ENCODE peak calls at places on chromosomes 11 and 22, in seven cellular contexts. One of them, this sample, is unnamed.
A peak's percentile ranks its signal among the peaks of the same experiment; 100 is the strongest.

GRCh38 chr11:44629732-44630345 is 64.4 kb downstream of the CD82 start:
- DNase-seq in neuronal stem cell: no peak
- DNase-seq in fibroblast of lung: no peak
- DNase-seq in naive thymus-derived CD4-positive, alpha-beta T cell: no peak
- DNase-seq in uterus: no peak
- DNase-seq in transverse colon: no peak
- DNase-seq in IMR-90: no peak
- DNase-seq in this sample: no peak

GRCh38 chr11:69655479-69656394 is 14.8 kb downstream of the CCND1 start:
- DNase-seq in neuronal stem cell: no peak
- DNase-seq in fibroblast of lung: no peak
- DNase-seq in naive thymus-derived CD4-positive, alpha-beta T cell: no peak
- DNase-seq in uterus: no peak
- DNase-seq in transverse colon: no peak
- DNase-seq in IMR-90: peak; percentile 36
- DNase-seq in this sample: no peak

GRCh38 chr11:62747475-62748160 is 6.3 kb downstream of the ZBTB3 start:
- DNase-seq in neuronal stem cell: no peak
- DNase-seq in fibroblast of lung: no peak
- DNase-seq in naive thymus-derived CD4-positive, alpha-beta T cell: no peak
- DNase-seq in uterus: no peak
- DNase-seq in transverse colon: no peak
- DNase-seq in IMR-90: no peak
- DNase-seq in this sample: no peak

GRCh38 chr22:26763633-26764295 is 106.4 kb downstream of the MIAT start:
- DNase-seq in neuronal stem cell: no peak
- DNase-seq in fibroblast of lung: peak; percentile 59
- DNase-seq in naive thymus-derived CD4-positive, alpha-beta T cell: no peak
- DNase-seq in uterus: peak; percentile 23
- DNase-seq in transverse colon: no peak
- DNase-seq in IMR-90: peak; percentile 45
- DNase-seq in this sample: no peak

GRCh38 chr11:121132211-121132976 is 31.4 kb downstream of the TECTA start:
- DNase-seq in neuronal stem cell: no peak
- DNase-seq in fibroblast of lung: peak; percentile 17
- DNase-seq in naive thymus-derived CD4-positive, alpha-beta T cell: no peak
- DNase-seq in uterus: no peak
- DNase-seq in transverse colon: no peak
- DNase-seq in IMR-90: no peak
- DNase-seq in this sample: no peak

GRCh38 chr11:24588075-24588474 is 91.2 kb downstream of the LUZP2 start:
- DNase-seq in neuronal stem cell: no peak
- DNase-seq in fibroblast of lung: peak; percentile 76
- DNase-seq in naive thymus-derived CD4-positive, alpha-beta T cell: no peak
- DNase-seq in uterus: no peak
- DNase-seq in transverse colon: no peak
- DNase-seq in IMR-90: peak; percentile 79
- DNase-seq in this sample: no peak

GRCh38 chr22:20131856-20132685 is 467 bp downstream of the ZDHHC8 start:
- DNase-seq in neuronal stem cell: no peak
- DNase-seq in fibroblast of lung: no peak
- DNase-seq in naive thymus-derived CD4-positive, alpha-beta T cell: peak; percentile 44
- DNase-seq in uterus: peak; percentile 34
- DNase-seq in transverse colon: peak; percentile 31
- DNase-seq in IMR-90: no peak
- DNase-seq in this sample: no peak

GRCh38 chr11:15202626-15203025 is 87.9 kb downstream of the INSC start:
- DNase-seq in neuronal stem cell: no peak
- DNase-seq in fibroblast of lung: no peak
- DNase-seq in naive thymus-derived CD4-positive, alpha-beta T cell: no peak
- DNase-seq in uterus: no peak
- DNase-seq in transverse colon: no peak
- DNase-seq in IMR-90: no peak
- DNase-seq in this sample: no peak

GRCh38 chr11:67277231-67277961 is 11.1 kb downstream of the GRK2 start:
- DNase-seq in neuronal stem cell: no peak
- DNase-seq in fibroblast of lung: peak; percentile 58
- DNase-seq in naive thymus-derived CD4-positive, alpha-beta T cell: peak; percentile 83
- DNase-seq in uterus: peak; percentile 80
- DNase-seq in transverse colon: peak; percentile 94
- DNase-seq in IMR-90: peak; percentile 64
- DNase-seq in this sample: peak; percentile 79

GRCh38 chr11:61131998-61132555 is 29.1 kb downstream of the VPS37C start:
- DNase-seq in neuronal stem cell: no peak
- DNase-seq in fibroblast of lung: no peak
- DNase-seq in naive thymus-derived CD4-positive, alpha-beta T cell: no peak
- DNase-seq in uterus: no peak
- DNase-seq in transverse colon: no peak
- DNase-seq in IMR-90: no peak
- DNase-seq in this sample: no peak

GRCh38 chr11:62921573-62922188 is 518 bp upstream of the CHRM1 start:
- DNase-seq in neuronal stem cell: no peak
- DNase-seq in fibroblast of lung: no peak
- DNase-seq in naive thymus-derived CD4-positive, alpha-beta T cell: no peak
- DNase-seq in uterus: no peak
- DNase-seq in transverse colon: peak; percentile 35
- DNase-seq in IMR-90: peak; percentile 17
- DNase-seq in this sample: peak; percentile 15

GRCh38 chr22:42084874-42085273 is 5.4 kb downstream of the SMDT1 start:
- DNase-seq in neuronal stem cell: no peak
- DNase-seq in fibroblast of lung: no peak
- DNase-seq in naive thymus-derived CD4-positive, alpha-beta T cell: no peak
- DNase-seq in uterus: no peak
- DNase-seq in transverse colon: no peak
- DNase-seq in IMR-90: no peak
- DNase-seq in this sample: no peak

GRCh38 chr11:110763249-110764011 is 51.2 kb upstream of the ARHGAP20 start:
- DNase-seq in neuronal stem cell: no peak
- DNase-seq in fibroblast of lung: peak; percentile 78
- DNase-seq in naive thymus-derived CD4-positive, alpha-beta T cell: no peak
- DNase-seq in uterus: peak; percentile 22
- DNase-seq in transverse colon: peak; percentile 52
- DNase-seq in IMR-90: peak; percentile 80
- DNase-seq in this sample: no peak

GRCh38 chr11:124867700-124868099 is 2.5 kb downstream of the ROBO3 start:
- DNase-seq in neuronal stem cell: no peak
- DNase-seq in fibroblast of lung: peak; percentile 24
- DNase-seq in naive thymus-derived CD4-positive, alpha-beta T cell: no peak
- DNase-seq in uterus: no peak
- DNase-seq in transverse colon: no peak
- DNase-seq in IMR-90: peak; percentile 32
- DNase-seq in this sample: peak; percentile 36

GRCh38 chr11:80083561-80083960 is 642.7 kb upstream of the TENM4 start:
- DNase-seq in neuronal stem cell: no peak
- DNase-seq in fibroblast of lung: peak; percentile 8
- DNase-seq in naive thymus-derived CD4-positive, alpha-beta T cell: no peak
- DNase-seq in uterus: no peak
- DNase-seq in transverse colon: peak; percentile 7
- DNase-seq in IMR-90: no peak
- DNase-seq in this sample: peak; percentile 31

GRCh38 chr22:36865346-36865745 is 4.5 kb downstream of the NCF4 start:
- DNase-seq in neuronal stem cell: no peak
- DNase-seq in fibroblast of lung: peak; percentile 10
- DNase-seq in naive thymus-derived CD4-positive, alpha-beta T cell: no peak
- DNase-seq in uterus: no peak
- DNase-seq in transverse colon: no peak
- DNase-seq in IMR-90: no peak
- DNase-seq in this sample: no peak

GRCh38 chr11:3123761-3124733 is 41.1 kb downstream of the OSBPL5 start:
- DNase-seq in neuronal stem cell: no peak
- DNase-seq in fibroblast of lung: peak; percentile 95
- DNase-seq in naive thymus-derived CD4-positive, alpha-beta T cell: no peak
- DNase-seq in uterus: peak; percentile 93
- DNase-seq in transverse colon: peak; percentile 81
- DNase-seq in IMR-90: peak; percentile 97
- DNase-seq in this sample: peak; percentile 9

GRCh38 chr11:68847395-68847794 is 5.7 kb upstream of the CPT1A start:
- DNase-seq in neuronal stem cell: no peak
- DNase-seq in fibroblast of lung: no peak
- DNase-seq in naive thymus-derived CD4-positive, alpha-beta T cell: no peak
- DNase-seq in uterus: no peak
- DNase-seq in transverse colon: no peak
- DNase-seq in IMR-90: no peak
- DNase-seq in this sample: no peak

GRCh38 chr11:123536690-123537437 is 106.8 kb downstream of the GRAMD1B start:
- DNase-seq in neuronal stem cell: no peak
- DNase-seq in fibroblast of lung: no peak
- DNase-seq in naive thymus-derived CD4-positive, alpha-beta T cell: no peak
- DNase-seq in uterus: no peak
- DNase-seq in transverse colon: no peak
- DNase-seq in IMR-90: no peak
- DNase-seq in this sample: no peak

GRCh38 chr22:24330636-24331035 is 60.0 kb downstream of the SPECC1L start:
- DNase-seq in neuronal stem cell: no peak
- DNase-seq in fibroblast of lung: peak; percentile 20
- DNase-seq in naive thymus-derived CD4-positive, alpha-beta T cell: no peak
- DNase-seq in uterus: no peak
- DNase-seq in transverse colon: no peak
- DNase-seq in IMR-90: no peak
- DNase-seq in this sample: peak; percentile 16

GRCh38 chr11:15888596-15889345 is 467.6 kb downstream of the SOX6 start:
- DNase-seq in neuronal stem cell: no peak
- DNase-seq in fibroblast of lung: peak; percentile 54
- DNase-seq in naive thymus-derived CD4-positive, alpha-beta T cell: no peak
- DNase-seq in uterus: no peak
- DNase-seq in transverse colon: no peak
- DNase-seq in IMR-90: peak; percentile 11
- DNase-seq in this sample: no peak

GRCh38 chr11:10809373-10810199 is 860 bp upstream of the EIF4G2 start:
- DNase-seq in neuronal stem cell: peak; percentile 72
- DNase-seq in fibroblast of lung: peak; percentile 85
- DNase-seq in naive thymus-derived CD4-positive, alpha-beta T cell: peak; percentile 57
- DNase-seq in uterus: no peak
- DNase-seq in transverse colon: peak; percentile 46
- DNase-seq in IMR-90: peak; percentile 80
- DNase-seq in this sample: no peak

GRCh38 chr11:44556735-44557409 is 8.6 kb upstream of the CD82 start:
- DNase-seq in neuronal stem cell: peak; percentile 43
- DNase-seq in fibroblast of lung: peak; percentile 31
- DNase-seq in naive thymus-derived CD4-positive, alpha-beta T cell: no peak
- DNase-seq in uterus: peak; percentile 67
- DNase-seq in transverse colon: peak; percentile 65
- DNase-seq in IMR-90: peak; percentile 59
- DNase-seq in this sample: peak; percentile 64

GRCh38 chr11:46116007-46116711 is 5.1 kb downstream of the PHF21A start:
- DNase-seq in neuronal stem cell: no peak
- DNase-seq in fibroblast of lung: no peak
- DNase-seq in naive thymus-derived CD4-positive, alpha-beta T cell: no peak
- DNase-seq in uterus: no peak
- DNase-seq in transverse colon: no peak
- DNase-seq in IMR-90: no peak
- DNase-seq in this sample: no peak
- H3K4me1 ChIP-seq in neuronal stem cell: no peaks in the 10 kb centered on the region
- H3K4me1 ChIP-seq in fibroblast of lung: peaks cover 2% of the 10 kb centered on the region
- H3K4me1 ChIP-seq in naive thymus-derived CD4-positive, alpha-beta T cell: peaks cover 29% of the 10 kb centered on the region
- H3K4me1 ChIP-seq in uterus: peaks cover 3% of the 10 kb centered on the region
- H3K4me1 ChIP-seq in transverse colon: peaks cover 22% of the 10 kb centered on the region
- H3K4me1 ChIP-seq in IMR-90: no peaks in the 10 kb centered on the region
- H3K4me1 ChIP-seq in this sample: no peaks in the 10 kb centered on the region

GRCh38 chr11:32092581-32093170 is 1.8 kb downstream of the RCN1 start:
- DNase-seq in neuronal stem cell: peak; percentile 23
- DNase-seq in fibroblast of lung: no peak
- DNase-seq in naive thymus-derived CD4-positive, alpha-beta T cell: no peak
- DNase-seq in uterus: no peak
- DNase-seq in transverse colon: no peak
- DNase-seq in IMR-90: no peak
- DNase-seq in this sample: peak; percentile 47
- H3K4me3 ChIP-seq in neuronal stem cell: peak overlapping the region; percentile 87
- H3K4me3 ChIP-seq in fibroblast of lung: peak overlapping the region; percentile 91
- H3K4me3 ChIP-seq in naive thymus-derived CD4-positive, alpha-beta T cell: no peak overlapping the region
- H3K4me3 ChIP-seq in uterus: peak overlapping the region; percentile 63
- H3K4me3 ChIP-seq in transverse colon: peak overlapping the region; percentile 71
- H3K4me3 ChIP-seq in IMR-90: peak overlapping the region; percentile 96
- H3K4me3 ChIP-seq in this sample: no peak overlapping the region

GRCh38 chr22:21949569-21949918 is 3.1 kb downstream of the PPM1F start:
- DNase-seq in neuronal stem cell: no peak
- DNase-seq in fibroblast of lung: no peak
- DNase-seq in naive thymus-derived CD4-positive, alpha-beta T cell: no peak
- DNase-seq in uterus: no peak
- DNase-seq in transverse colon: no peak
- DNase-seq in IMR-90: no peak
- DNase-seq in this sample: no peak

GRCh38 chr22:21948390-21948789 is 4.3 kb downstream of the PPM1F start:
- DNase-seq in neuronal stem cell: no peak
- DNase-seq in fibroblast of lung: no peak
- DNase-seq in naive thymus-derived CD4-positive, alpha-beta T cell: no peak
- DNase-seq in uterus: no peak
- DNase-seq in transverse colon: no peak
- DNase-seq in IMR-90: no peak
- DNase-seq in this sample: no peak

GRCh38 chr22:21949948-21950347 is 2.7 kb downstream of the PPM1F start:
- DNase-seq in neuronal stem cell: no peak
- DNase-seq in fibroblast of lung: no peak
- DNase-seq in naive thymus-derived CD4-positive, alpha-beta T cell: no peak
- DNase-seq in uterus: no peak
- DNase-seq in transverse colon: no peak
- DNase-seq in IMR-90: no peak
- DNase-seq in this sample: no peak

GRCh38 chr22:21947040-21948014 is 5.3 kb downstream of the PPM1F start:
- DNase-seq in neuronal stem cell: peak; percentile 29
- DNase-seq in fibroblast of lung: peak; percentile 71
- DNase-seq in naive thymus-derived CD4-positive, alpha-beta T cell: no peak
- DNase-seq in uterus: no peak
- DNase-seq in transverse colon: no peak
- DNase-seq in IMR-90: peak; percentile 71
- DNase-seq in this sample: no peak

DNA sequence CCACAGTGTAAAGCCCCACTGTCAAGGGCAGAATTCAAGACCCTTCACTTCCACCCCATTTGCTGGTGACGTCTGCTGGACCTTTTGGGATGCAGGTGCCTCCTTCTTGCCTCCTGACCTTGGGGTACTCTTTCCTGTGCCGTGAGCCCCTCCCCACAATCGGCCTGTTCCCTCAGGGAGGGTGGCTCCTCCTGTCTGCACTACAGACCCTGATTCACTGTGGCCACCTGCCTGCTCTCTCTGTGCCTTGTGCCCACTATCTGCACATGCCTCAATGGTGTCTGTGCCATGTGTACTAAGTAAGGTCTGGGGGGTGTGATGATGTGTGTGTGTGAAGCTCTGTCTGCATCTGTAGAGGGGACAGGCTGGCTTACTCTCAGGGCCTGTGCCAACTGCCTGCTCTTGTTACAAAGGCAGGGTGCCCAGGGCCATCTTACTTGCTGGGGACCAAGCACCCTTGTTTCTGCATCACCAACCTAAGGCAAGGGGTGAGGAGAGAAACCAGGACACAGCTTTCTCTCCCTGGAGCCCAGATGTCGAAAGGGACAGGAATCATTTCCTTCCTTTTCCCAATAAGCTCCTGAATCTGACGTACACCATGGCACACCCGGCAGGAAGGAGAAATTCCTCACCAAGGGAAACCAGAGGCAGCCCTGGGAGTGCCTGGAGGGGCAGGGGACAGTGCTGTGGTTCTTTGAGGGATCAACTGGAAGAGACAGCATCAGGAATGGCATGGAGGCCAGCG is 3.7 kb downstream of the PPM1F start:
- DNase-seq in neuronal stem cell: no peak
- DNase-seq in fibroblast of lung: no peak
- DNase-seq in naive thymus-derived CD4-positive, alpha-beta T cell: no peak
- DNase-seq in uterus: no peak
- DNase-seq in transverse colon: no peak
- DNase-seq in IMR-90: no peak
- DNase-seq in this sample: no peak
- H3K27ac ChIP-seq in neuronal stem cell: no peak overlapping the region
- H3K27ac ChIP-seq in fibroblast of lung: no peak overlapping the region
- H3K27ac ChIP-seq in naive thymus-derived CD4-positive, alpha-beta T cell: no peak overlapping the region
- H3K27ac ChIP-seq in uterus: peak overlapping the region; percentile 97
- H3K27ac ChIP-seq in transverse colon: no peak overlapping the region
- H3K27ac ChIP-seq in IMR-90: no peak overlapping the region
- H3K27ac ChIP-seq in this sample: no peak overlapping the region

GRCh38 chr22:38313384-38313955 is 3.8 kb downstream of the CSNK1E start:
- DNase-seq in neuronal stem cell: no peak
- DNase-seq in fibroblast of lung: peak; percentile 94
- DNase-seq in naive thymus-derived CD4-positive, alpha-beta T cell: no peak
- DNase-seq in uterus: peak; percentile 85
- DNase-seq in transverse colon: peak; percentile 75
- DNase-seq in IMR-90: peak; percentile 96
- DNase-seq in this sample: no peak
- H3K4me1 ChIP-seq in neuronal stem cell: peaks cover 36% of the 10 kb centered on the region
- H3K4me1 ChIP-seq in fibroblast of lung: peaks cover 54% of the 10 kb centered on the region
- H3K4me1 ChIP-seq in naive thymus-derived CD4-positive, alpha-beta T cell: peaks cover 28% of the 10 kb centered on the region
- H3K4me1 ChIP-seq in uterus: peaks cover 36% of the 10 kb centered on the region
- H3K4me1 ChIP-seq in transverse colon: peaks cover 74% of the 10 kb centered on the region
- H3K4me1 ChIP-seq in IMR-90: peaks cover 54% of the 10 kb centered on the region
- H3K4me1 ChIP-seq in this sample: peaks cover 7% of the 10 kb centered on the region